ENCODE peak calls at places on chromosome 20, in six cellular contexts. H, S, P, Z, D and J are unnamed samples. For H3K79me2, the result is how much of the 10 kb centered on the place peaks cover.

GRCh38 chr20:1165521-1165920 is 19.3 kb downstream of the TMEM74B start:
- DNase-seq in H (no peak), S (no peak), P (no peak), Z (no peak), D (no peak), J (no peak)

GRCh38 chr20:8914421-8914820 is 154.5 kb upstream of the PLCB4 start:
- DNase-seq in H (no peak), S (no peak), P (no peak), Z (no peak), D (no peak), J (no peak)

GRCh38 chr20:19668406-19668805 is 89.7 kb upstream of the RIN2 start:
- DNase-seq in H (no peak), S (no peak), P (no peak), Z (no peak), D (no peak), J (no peak)

GRCh38 chr20:61254881-61255589 is 3.0 kb downstream of the CDH4 start:
- DNase-seq in H (no peak), S (no peak), P (peak), Z (peak), D (peak), J (no peak)

GRCh38 chr20:38418509-38419204 is 16.5 kb downstream of the SNHG17 start:
- DNase-seq in H (no peak), S (no peak), P (no peak), Z (peak), D (no peak), J (no peak)

GRCh38 chr20:63015665-63016361 is 9.0 kb upstream of the BHLHE23 start:
- DNase-seq in H (no peak), S (no peak), P (no peak), Z (no peak), D (no peak), J (no peak)

GRCh38 chr20:56518999-56519398 is 5.5 kb upstream of the FAM209A start:
- DNase-seq in H (no peak), S (no peak), P (no peak), Z (no peak), D (no peak), J (no peak)

GRCh38 chr20:373171-373890 is 7.2 kb upstream of the TRIB3 start:
- DNase-seq in H (peak), S (peak), P (peak), Z (peak), D (peak), J (no peak)

GRCh38 chr20:48903705-48904104 is 17.8 kb upstream of the ARFGEF2 start:
- DNase-seq in H (no peak), S (no peak), P (no peak), Z (no peak), D (no peak), J (no peak)

GRCh38 chr20:20795119-20795518 is 82.7 kb upstream of the RALGAPA2 start:
- DNase-seq in H (no peak), S (no peak), P (no peak), Z (no peak), D (no peak), J (no peak)

GRCh38 chr20:61499859-61500258 is 247.8 kb downstream of the CDH4 start:
- DNase-seq in H (no peak), S (no peak), P (peak), Z (peak), D (no peak), J (no peak)

GRCh38 chr20:31605902-31606677 is 1.0 kb downstream of the ID1 start:
- DNase-seq in H (peak), S (no peak), P (peak), Z (peak), D (peak), J (peak)

GRCh38 chr20:61378694-61379093 is 126.6 kb downstream of the CDH4 start:
- DNase-seq in H (no peak), S (no peak), P (no peak), Z (no peak), D (no peak), J (no peak)

GRCh38 chr20:37565134-37565811 is 37.6 kb upstream of the BLCAP start:
- DNase-seq in H (no peak), S (no peak), P (no peak), Z (no peak), D (no peak), J (peak)

GRCh38 chr20:46088409-46089075 is 1.2 kb downstream of the NCOA5 start:
- DNase-seq in H (no peak), S (peak), P (peak), Z (peak), D (peak), J (peak)
- H3K27ac ChIP-seq in H (no peak), S (peak), P (peak), Z (peak), D (peak), J (no peak)

DNA sequence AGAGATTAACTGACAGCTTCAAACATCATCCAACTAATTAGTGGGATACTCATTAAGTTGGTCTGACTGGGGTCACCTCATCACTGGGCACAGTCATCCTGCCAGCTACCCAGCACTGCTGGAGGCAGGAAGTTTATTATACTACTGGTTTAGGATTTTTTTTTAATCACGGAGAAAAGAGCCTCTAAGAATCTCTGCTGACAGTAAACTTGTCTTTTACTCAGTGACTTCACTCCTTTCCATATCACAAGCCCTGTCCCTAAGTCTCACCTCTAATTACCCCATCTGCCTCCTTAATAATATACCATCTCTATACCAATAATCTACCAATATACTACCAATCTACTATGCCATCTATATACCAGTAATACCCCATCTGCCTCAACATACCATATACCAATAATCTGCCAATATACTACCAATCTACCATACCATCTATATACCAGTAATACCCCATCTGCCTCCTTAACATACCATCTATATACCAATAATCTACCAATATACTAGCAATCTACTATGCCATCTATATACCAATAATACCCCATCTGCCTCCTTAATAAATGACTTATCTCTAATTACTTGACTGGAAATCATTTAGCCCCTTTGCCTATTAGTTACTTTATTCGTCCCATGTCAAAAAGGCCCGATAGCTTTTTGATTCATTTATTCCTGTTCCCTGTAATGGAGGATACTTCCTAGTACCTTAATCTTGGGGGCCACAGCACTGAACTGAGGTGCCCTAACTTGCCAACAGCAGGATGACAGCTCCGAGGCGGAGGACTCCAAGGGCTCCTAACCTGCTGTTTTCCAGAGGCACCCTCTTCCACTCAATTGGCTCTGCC is 5.0 kb downstream of the ATP5F1E start:
- DNase-seq in H (no peak), S (no peak), P (no peak), Z (no peak), D (no peak), J (no peak)
- H3K79me2 ChIP-seq in H (under half), S (half or more), P (half or more), Z (half or more), D (half or more), J (half or more)

DNA sequence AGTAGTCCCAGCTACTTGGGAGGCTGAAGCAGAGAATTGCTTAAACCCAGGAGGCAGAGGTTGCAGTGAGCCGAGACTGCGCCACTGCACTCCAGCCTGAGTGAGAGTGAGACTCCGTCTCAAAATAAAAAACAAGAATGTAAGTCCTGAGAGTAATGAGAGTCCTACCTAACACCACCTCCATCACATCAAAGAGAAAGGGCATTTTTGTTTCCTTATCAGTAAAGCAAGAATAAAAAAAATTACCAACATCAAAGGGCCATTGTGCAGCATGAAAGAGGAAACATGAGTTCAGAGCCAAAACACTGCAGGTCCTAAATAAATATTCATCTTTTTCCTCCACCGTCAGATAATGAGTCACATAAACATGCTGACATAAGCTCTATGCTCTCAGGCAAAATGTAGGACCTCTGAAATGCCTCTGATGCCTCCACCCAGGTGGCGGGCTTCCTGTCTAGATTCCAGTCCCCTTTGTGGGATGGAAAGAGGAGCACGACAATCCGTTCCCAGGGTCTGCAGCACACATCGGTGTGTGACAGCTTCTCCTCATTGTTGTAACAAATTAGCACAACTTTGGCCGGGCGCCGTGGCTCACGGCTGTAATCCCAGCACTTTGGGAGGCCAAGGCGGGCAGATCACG is 7.2 kb downstream of the ATP9A start:
- DNase-seq in H (peak), S (peak), P (peak), Z (peak), D (no peak), J (peak)
- TF ChIP-seq CTCF in H (no peak), S (no peak), P (no peak), Z (no peak), D (no peak), J (no peak)

GRCh38 chr20:46355778-46356177 is 47.5 kb upstream of the CDH22 start:
- DNase-seq in H (no peak), S (no peak), P (no peak), Z (no peak), D (no peak), J (no peak)
- H3K27ac ChIP-seq in H (no peak), S (no peak), P (no peak), Z (no peak), D (no peak), J (no peak)

DNA sequence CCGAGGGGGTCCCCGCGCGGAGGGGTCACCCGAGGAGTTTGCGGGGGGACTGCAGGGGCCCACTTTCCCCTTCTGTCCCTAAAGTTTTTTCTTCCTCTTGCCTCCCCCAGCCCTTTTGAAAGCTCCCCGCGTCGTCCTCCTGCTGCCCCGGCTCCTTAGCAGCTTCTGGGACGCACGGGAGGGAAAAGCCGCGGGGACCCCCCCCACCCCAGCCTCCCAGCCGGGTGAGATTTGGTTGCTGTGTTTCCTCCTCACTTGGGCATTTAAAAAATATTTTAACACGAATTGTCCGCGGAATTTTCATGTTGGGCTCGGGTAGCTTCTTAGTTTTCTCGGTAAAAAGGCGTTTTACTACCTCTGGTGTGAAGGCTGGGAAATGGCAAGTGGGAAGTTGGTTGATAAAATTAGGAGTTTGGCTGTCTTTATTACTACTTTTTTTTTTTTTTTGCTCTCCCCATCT is 614 bp downstream of the NCOA3 start:
- DNase-seq in H (no peak), S (no peak), P (no peak), Z (peak), D (peak), J (peak)
- H3K79me2 ChIP-seq in H (under half), S (half or more), P (half or more), Z (under half), D (half or more), J (half or more)

GRCh38 chr20:53316221-53316937 is 277.3 kb downstream of the ZNF217 start:
- DNase-seq in H (no peak), S (no peak), P (no peak), Z (peak), D (no peak), J (peak)

GRCh38 chr20:53322651-53323050 is 271.0 kb downstream of the ZNF217 start:
- DNase-seq in H (no peak), S (no peak), P (no peak), Z (peak), D (no peak), J (no peak)

GRCh38 chr20:53319716-53320115 is 273.9 kb downstream of the ZNF217 start:
- DNase-seq in H (no peak), S (no peak), P (no peak), Z (no peak), D (no peak), J (no peak)

GRCh38 chr20:53319200-53319599 is 274.4 kb downstream of the ZNF217 start:
- DNase-seq in H (no peak), S (no peak), P (no peak), Z (no peak), D (no peak), J (no peak)

GRCh38 chr20:53321596-53321995 is 272.0 kb downstream of the ZNF217 start:
- DNase-seq in H (no peak), S (no peak), P (no peak), Z (no peak), D (no peak), J (no peak)
- TF ChIP-seq CTCF in H (peak), S (no peak), P (no peak), Z (no peak), D (no peak), J (no peak)

GRCh38 chr20:50367104-50367674 is 143.0 kb upstream of the PTPN1 start:
- DNase-seq in H (no peak), S (no peak), P (no peak), Z (no peak), D (no peak), J (no peak)
- H3K27ac ChIP-seq in H (no peak), S (peak), P (no peak), Z (no peak), D (no peak), J (no peak)

DNA sequence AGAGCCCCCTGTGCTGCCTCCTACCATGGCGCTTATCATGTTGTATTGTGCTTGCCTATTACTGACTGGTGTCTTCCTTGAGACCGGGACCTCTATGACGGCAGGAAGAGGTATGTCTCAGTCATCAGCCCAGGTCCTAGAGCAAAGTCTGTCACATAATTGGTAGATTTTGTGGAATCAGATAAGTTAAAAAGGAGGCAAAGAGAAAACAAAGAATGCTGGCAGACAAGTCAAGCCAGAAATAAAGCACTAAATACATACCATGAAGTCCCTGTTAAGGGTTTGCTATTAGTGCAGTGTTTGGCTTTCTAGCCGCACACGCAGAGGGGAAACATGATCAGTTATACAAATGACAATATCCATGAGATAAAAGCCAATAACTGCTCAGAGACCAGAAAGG is 6.0 kb downstream of the TOMM34 start:
- DNase-seq in H (no peak), S (no peak), P (no peak), Z (no peak), D (no peak), J (no peak)
- H3K79me2 ChIP-seq in H (under half), S (under half), P (half or more), Z (under half), D (half or more), J (under half)